ENCODE peak calls at places on chromosomes 4 and X, in five cellular contexts. L is tibial nerve, X is AG10803, J is adrenal gland, R is uterus. E is an unnamed sample.
A peak's percentile ranks its signal among the peaks of the same experiment; 100 is the strongest.

GRCh38 chr4:7625073-7625472 is 190.3 kb upstream of the PSAPL1 start:
- DNase-seq in R (no peak), J (no peak), X (peak; percentile 75), L (no peak), E (no peak)

GRCh38 chr4:120749445-120750151 is 172.9 kb downstream of the PRDM5 start:
- DNase-seq in J (no peak), R (no peak), X (no peak), L (no peak), E (peak; percentile 68)

GRCh38 chrX:18983711-18984380 is at the start of gene PHKA2:
- DNase-seq in J (peak; percentile 65), L (peak; percentile 17), X (peak; percentile 35), R (peak; percentile 37), E (peak; percentile 31)

GRCh38 chrX:103531002-103531401 is 11.7 kb upstream of the RAB40A start:
- DNase-seq in L (no peak), J (no peak), R (no peak), X (peak; percentile 79), E (no peak)

GRCh38 chr4:54764501-54764900 is 106.7 kb downstream of the KIT start:
- DNase-seq in J (no peak), L (no peak), R (no peak), X (no peak), E (peak; percentile 17)

GRCh38 chr4:115841873-115842272 is 728.5 kb upstream of the NDST4 start:
- DNase-seq in R (no peak), X (no peak), J (no peak), L (no peak), E (no peak)

GRCh38 chr4:168928875-168929274 is 81.2 kb downstream of the CBR4 start:
- DNase-seq in L (no peak), X (no peak), R (no peak), J (no peak), E (no peak)

GRCh38 chr4:1041147-1041935 is 29.9 kb downstream of the FGFRL1 start:
- DNase-seq in R (no peak), J (no peak), X (peak; percentile 32), L (no peak), E (no peak)

GRCh38 chr4:56757270-56757746 is 64.2 kb downstream of the SPINK2 start:
- DNase-seq in R (no peak), J (no peak), L (no peak), X (peak; percentile 67), E (peak; percentile 18)

GRCh38 chrX:45668686-45669443 is 468.2 kb upstream of the DIPK2B start:
- DNase-seq in J (no peak), L (no peak), R (no peak), X (peak; percentile 90), E (no peak)

GRCh38 chr4:158826057-158826456 is 57.2 kb downstream of the FNIP2 start:
- DNase-seq in J (no peak), L (no peak), R (no peak), X (no peak), E (no peak)

GRCh38 chr4:8665406-8666360 is 73.1 kb downstream of the CPZ start:
- DNase-seq in R (no peak), L (no peak), X (no peak), J (no peak), E (no peak)

GRCh38 chrX:74585766-74586165 is 28.7 kb downstream of the RLIM start:
- DNase-seq in R (no peak), L (no peak), J (no peak), X (no peak), E (no peak)

GRCh38 chrX:133177202-133177601 is 41.0 kb downstream of the TFDP3 start:
- DNase-seq in L (no peak), R (no peak), J (no peak), X (no peak), E (no peak)

GRCh38 chrX:133171962-133172708 is 46.0 kb downstream of the TFDP3 start:
- DNase-seq in X (no peak), L (no peak), J (no peak), R (no peak), E (no peak)
- TF ChIP-seq CTCF in X (no peak), L (no peak), J (no peak), R (peak; percentile 7), E (no peak)

GRCh38 chr4:111454961-111455360 is 690.3 kb upstream of the FAM241A start:
- DNase-seq in X (peak; percentile 42), J (no peak), R (no peak), L (no peak), E (no peak)

GRCh38 chr4:111449657-111450056 is 695.6 kb upstream of the FAM241A start:
- DNase-seq in L (no peak), J (no peak), X (no peak), R (no peak), E (no peak)

GRCh38 chr4:111453216-111453615 is 692.0 kb upstream of the FAM241A start:
- DNase-seq in L (no peak), X (peak; percentile 54), J (no peak), R (no peak), E (no peak)

DNA sequence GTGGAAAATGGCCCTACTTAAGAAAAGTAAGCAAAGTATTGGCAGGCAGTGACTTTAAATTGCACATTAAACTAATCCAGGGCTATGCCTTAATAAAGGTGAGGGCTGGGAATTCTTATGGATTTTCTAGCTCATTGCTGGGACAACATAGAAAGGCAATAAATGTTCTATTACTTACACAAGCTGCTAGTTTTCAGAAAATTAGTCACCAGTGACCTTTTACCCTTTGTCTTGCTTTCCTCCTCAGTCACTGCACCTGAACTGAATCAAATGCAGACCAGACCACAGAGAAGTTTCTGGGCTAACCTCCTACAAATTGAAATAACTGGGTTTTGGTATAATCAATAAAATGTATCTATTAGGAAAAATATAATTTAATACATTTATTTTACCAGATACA is 694.4 kb upstream of the FAM241A start:
- DNase-seq in L (no peak), X (no peak), R (no peak), J (no peak), E (no peak)
- TF ChIP-seq CTCF in L (no peak), X (no peak), R (no peak), J (no peak), E (no peak)

DNA sequence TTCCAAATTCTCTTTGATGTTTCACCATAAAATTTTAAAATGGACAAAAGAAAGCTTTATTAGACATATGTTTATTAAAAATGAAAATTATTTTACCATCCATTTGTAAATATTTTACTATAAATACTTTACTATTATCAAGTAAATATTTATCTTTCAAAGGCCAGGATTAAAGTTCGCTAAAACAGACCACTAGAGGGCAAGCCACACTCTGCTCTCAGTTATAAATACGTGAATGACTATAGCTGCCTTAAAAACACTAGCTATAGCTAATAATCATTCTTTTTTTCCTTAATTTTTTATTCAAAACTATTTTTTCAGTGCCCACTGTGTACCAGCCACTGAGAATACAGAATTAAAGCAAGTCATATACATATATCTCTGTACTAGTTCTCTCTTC is 38.6 kb downstream of the UNC5C start:
- DNase-seq in R (no peak), X (no peak), L (peak; percentile 15), J (no peak), E (no peak)
- TF ChIP-seq CTCF in R (peak; percentile 58), X (peak; percentile 47), L (peak; percentile 50), J (peak; percentile 54), E (peak; percentile 73)

GRCh38 chr4:14225683-14226207 is 598.2 kb upstream of the BOD1L1 start:
- DNase-seq in L (no peak), X (no peak), R (no peak), J (no peak), E (no peak)
- TF ChIP-seq CTCF in L (no peak), X (no peak), R (no peak), J (no peak), E (no peak)

DNA sequence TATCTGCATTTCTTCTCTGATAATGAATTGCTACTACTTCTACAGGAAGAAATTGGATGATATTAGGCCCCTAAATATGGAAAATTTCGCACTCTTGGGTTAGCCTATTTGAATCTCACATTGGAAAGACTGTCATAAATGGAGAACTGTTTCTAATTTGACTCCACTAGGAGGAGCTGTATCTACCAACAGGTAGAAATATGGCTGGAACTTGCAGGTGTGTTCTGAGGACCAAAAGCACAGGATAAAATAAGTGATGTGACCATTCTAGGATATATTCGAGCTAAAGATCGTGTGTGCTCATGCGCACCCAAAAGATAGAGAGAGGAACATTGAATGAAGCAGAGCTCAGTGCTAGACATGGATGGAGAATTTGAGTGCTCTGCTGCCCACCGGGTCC is 4.8 kb upstream of the NKAP start:
- DNase-seq in L (no peak), J (no peak), R (no peak), X (no peak), E (no peak)
- TF ChIP-seq CTCF in L (no peak), J (no peak), R (no peak), X (no peak), E (peak; percentile 10)

E was measured in glutamatergic neuron.